ENCODE peak calls at places on chromosomes 11 and 22, in four cellular contexts. K is WTC11, Z is osteocyte, D is GM04504. R is an unnamed sample.

GRCh38 chr11:47783087-47783610 is 16.0 kb upstream of the FNBP4 start:
- DNase-seq in K (no peak), Z (no peak), D (no peak), R (no peak)

GRCh38 chr11:3738723-3739122 is 58.6 kb downstream of the NUP98 start:
- DNase-seq in D (no peak), Z (no peak), K (no peak), R (no peak)

GRCh38 chr11:130390071-130390758 is 38.2 kb downstream of the ADAMTS8 start:
- DNase-seq in K (no peak), D (peak; percentile 32), Z (no peak), R (peak; percentile 47)

GRCh38 chr22:19873960-19874306 is 19.3 kb upstream of the GNB1L start:
- DNase-seq in D (no peak), Z (no peak), K (no peak), R (no peak)

GRCh38 chr11:116731097-116731761 is 41.6 kb downstream of the BUD13 start:
- DNase-seq in D (no peak), Z (peak; percentile 89), K (peak; percentile 61), R (no peak)

GRCh38 chr11:45621541-45621940 is 43.9 kb downstream of the CHST1 start:
- DNase-seq in D (no peak), Z (peak; percentile 67), K (no peak), R (no peak)

GRCh38 chr11:75350743-75351540 is 519 bp downstream of the ARRB1 start:
- DNase-seq in Z (no peak), D (no peak), K (peak; percentile 56), R (no peak)

GRCh38 chr22:47110817-47111443 is 348.5 kb downstream of the TBC1D22A start:
- DNase-seq in K (no peak), D (no peak), Z (no peak), R (no peak)

GRCh38 chr11:62974848-62975522 is 9.8 kb downstream of the SLC22A6 start:
- DNase-seq in D (no peak), Z (no peak), K (peak; percentile 71), R (no peak)

GRCh38 chr11:22666700-22667439 is 459 bp downstream of the GAS2 start:
- DNase-seq in D (no peak), K (peak; percentile 77), Z (no peak), R (no peak)

GRCh38 chr11:60957188-60957587 is 5.2 kb upstream of the SLC15A3 start:
- DNase-seq in K (no peak), D (no peak), Z (no peak), R (peak; percentile 42)

GRCh38 chr11:134124660-134125451 is 56.0 kb downstream of the JAM3 start:
- DNase-seq in Z (no peak), K (peak; percentile 77), D (no peak), R (peak; percentile 43)

GRCh38 chr22:43329061-43329460 is 14.1 kb downstream of the SCUBE1 start:
- DNase-seq in D (no peak), K (no peak), Z (no peak), R (no peak)

GRCh38 chr22:37226514-37226913 is 14.2 kb upstream of the SSTR3 start:
- DNase-seq in Z (no peak), K (no peak), D (no peak), R (no peak)

GRCh38 chr22:21726650-21727049 is 8.9 kb downstream of the YPEL1 start:
- DNase-seq in D (no peak), K (peak; percentile 72), Z (no peak), R (no peak)

GRCh38 chr22:32202539-32203180 is 2.2 kb downstream of the RFPL2 start:
- DNase-seq in K (peak; percentile 63), Z (no peak), D (no peak), R (no peak)